ENCODE peak calls at places on chromosomes 12 and 14, in five cellular contexts. Y is activated gamma-delta T cell treated with Interleukin-2 at 50 U/mL for 16 hours, J is Peyer's patch, B is left ventricle myocardium inferior, I is A172. W is an unnamed sample.

GRCh38 chr12:56361487-56362129 is 1.0 kb downstream of the APOF start:
- DNase-seq in Y (no peak), I (no peak), B (no peak), J (no peak), W (no peak)

GRCh38 chr14:99752486-99753121 is 40.6 kb upstream of the EML1 start:
- DNase-seq in B (peak), J (no peak), Y (no peak), I (peak), W (no peak)

GRCh38 chr14:90943367-90943766 is 117.1 kb downstream of the RPS6KA5 start:
- DNase-seq in I (no peak), Y (no peak), J (no peak), B (no peak), W (no peak)

GRCh38 chr12:122090759-122091535 is 12.4 kb downstream of the MLXIP start:
- DNase-seq in J (no peak), I (peak), B (no peak), Y (no peak), W (no peak)

GRCh38 chr14:26522985-26523384 is 74.8 kb downstream of the NOVA1 start:
- DNase-seq in J (no peak), I (no peak), Y (no peak), B (no peak), W (no peak)

GRCh38 chr12:48970702-48971334 is 717 bp downstream of the WNT10B start:
- DNase-seq in Y (no peak), J (no peak), I (no peak), B (no peak), W (no peak)

GRCh38 chr14:60175255-60175902 is 10.2 kb upstream of the DHRS7 start:
- DNase-seq in I (no peak), B (no peak), Y (no peak), J (no peak), W (no peak)

GRCh38 chr12:116638376-116638775 is 79.2 kb downstream of the MAP1LC3B2 start:
- DNase-seq in J (no peak), I (no peak), B (no peak), Y (no peak), W (no peak)

GRCh38 chr12:57889541-57889989 is 43.0 kb upstream of the CTDSP2 start:
- DNase-seq in Y (no peak), B (peak), J (no peak), I (peak), W (peak)

GRCh38 chr12:12555656-12556055 is 7.0 kb downstream of the DUSP16 start:
- DNase-seq in I (no peak), J (no peak), Y (no peak), B (no peak), W (no peak)

GRCh38 chr12:127928615-127929014 is 338.4 kb upstream of the TMEM132C start:
- DNase-seq in B (no peak), I (peak), Y (no peak), J (no peak), W (no peak)

GRCh38 chr12:106297681-106298080 is 4.9 kb upstream of the TCP11L2 start:
- DNase-seq in B (no peak), I (no peak), J (peak), Y (no peak), W (no peak)

GRCh38 chr14:100333867-100334266 is 10.7 kb downstream of the SLC25A47 start:
- DNase-seq in B (no peak), J (no peak), Y (no peak), I (no peak), W (no peak)

GRCh38 chr12:6241495-6241894 is 41.3 kb downstream of the CD9 start:
- DNase-seq in B (peak), Y (no peak), J (no peak), I (no peak), W (no peak)

GRCh38 chr14:39154594-39155189 is 15.4 kb downstream of the TRAPPC6B start:
- DNase-seq in I (no peak), Y (no peak), B (no peak), J (no peak), W (no peak)

GRCh38 chr14:52272375-52272774 is 4.9 kb downstream of the PTGDR start:
- DNase-seq in J (no peak), I (peak), Y (peak), B (no peak), W (peak)

GRCh38 chr12:109097140-109097434 is 310 bp upstream of the UNG start:
- DNase-seq in J (no peak), B (no peak), Y (no peak), I (no peak), W (no peak)

GRCh38 chr12:113152835-113153814 is 3.6 kb downstream of the CFAP73 start:
- DNase-seq in I (peak), J (peak), Y (peak), B (peak), W (peak)

GRCh38 chr12:17579148-17580026 is 510.6 kb downstream of the RERGL start:
- DNase-seq in B (no peak), Y (no peak), I (no peak), J (no peak), W (no peak)

GRCh38 chr14:100140452-100141132 is 18.9 kb downstream of the DEGS2 start:
- DNase-seq in I (no peak), Y (no peak), B (no peak), J (no peak), W (peak)